ENCODE peak calls at places on chromosomes 2 and 18, in six cellular contexts. S is GM12864, T is PC-3, P is glutamatergic neuron, L is A549, A is HFFc6. O is an unnamed sample.

GRCh38 chr2:1402064-1402463 is 11.2 kb upstream of the TPO start:
- DNase-seq in S (no peak), T (no peak), P (no peak), L (no peak), A (no peak), O (no peak)

GRCh38 chr2:47811668-47812067 is 28.7 kb downstream of the MSH6 start:
- DNase-seq in S (no peak), T (no peak), P (no peak), L (no peak), A (no peak), O (no peak)

GRCh38 chr2:111121028-111121872 is 536 bp downstream of the BCL2L11 start:
- DNase-seq in S (no peak), T (peak), P (peak), L (peak), A (no peak), O (peak)

GRCh38 chr2:241922396-241922795 is 52.9 kb downstream of the RTP5 start:
- DNase-seq in S (no peak), T (no peak), P (no peak), L (no peak), A (no peak), O (no peak)

GRCh38 chr2:85132392-85132791 is 800 bp upstream of the TCF7L1 start:
- DNase-seq in S (no peak), T (peak), P (no peak), L (peak), A (no peak), O (no peak)

GRCh38 chr2:1601471-1602358 is 142.6 kb downstream of the PXDN start:
- DNase-seq in S (no peak), T (no peak), P (no peak), L (no peak), A (no peak), O (no peak)

GRCh38 chr18:62751341-62751821 is 36.0 kb downstream of the PHLPP1 start:
- DNase-seq in S (no peak), T (no peak), P (no peak), L (no peak), A (no peak), O (no peak)

GRCh38 chr18:73947180-73947989 is 200.2 kb downstream of the FBXO15 start:
- DNase-seq in S (no peak), T (no peak), P (no peak), L (no peak), A (no peak), O (no peak)

GRCh38 chr2:240512109-240512485 is 45.7 kb downstream of the ANKMY1 start:
- DNase-seq in S (no peak), T (no peak), P (no peak), L (no peak), A (no peak), O (no peak)

GRCh38 chr2:205361272-205361671 is 321.0 kb upstream of the NRP2 start:
- DNase-seq in S (no peak), T (peak), P (no peak), L (peak), A (no peak), O (no peak)

GRCh38 chr2:143553261-143553660 is 424.0 kb downstream of the ARHGAP15 start:
- DNase-seq in S (no peak), T (no peak), P (no peak), L (no peak), A (no peak), O (no peak)

GRCh38 chr2:162092008-162092390 is 18.0 kb upstream of the DPP4 start:
- DNase-seq in S (no peak), T (peak), P (no peak), L (no peak), A (no peak), O (no peak)

DNA sequence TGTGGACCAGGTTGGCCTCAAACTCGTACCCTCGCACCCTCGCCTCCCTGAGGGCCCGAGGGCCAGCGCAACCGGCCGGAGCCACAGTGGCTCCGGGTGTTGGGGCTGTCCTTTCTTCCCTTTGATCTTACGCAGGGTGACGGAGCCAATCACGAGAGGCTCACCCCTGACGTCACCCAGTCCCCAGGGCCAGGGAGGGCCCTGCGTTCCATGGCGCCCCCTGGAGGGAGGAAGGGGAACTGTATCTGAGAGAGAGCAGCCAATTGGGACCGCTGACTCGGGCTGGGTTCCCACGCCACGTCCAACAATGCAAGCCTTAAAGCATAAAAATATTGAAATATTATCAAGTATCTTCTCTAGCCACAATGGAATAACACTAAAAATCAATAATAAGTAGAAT is 432.8 kb upstream of the LRRTM4 start:
- DNase-seq in S (no peak), T (no peak), P (no peak), L (no peak), A (no peak), O (no peak)
- TF ChIP-seq CTCF in S (peak), T (peak), P (peak), L (no peak), A (peak), O (no peak)

GRCh38 chr2:60883896-60884295 is 2.5 kb downstream of the REL start:
- DNase-seq in S (no peak), T (no peak), P (no peak), L (no peak), A (no peak), O (no peak)

GRCh38 chr2:60880633-60880987 is 764 bp upstream of the REL start:
- DNase-seq in S (no peak), T (peak), P (no peak), L (no peak), A (no peak), O (no peak)

GRCh38 chr2:60884795-60885194 is 3.4 kb downstream of the REL start:
- DNase-seq in S (no peak), T (no peak), P (no peak), L (no peak), A (no peak), O (no peak)

GRCh38 chr2:60882971-60883753 is 1.8 kb downstream of the REL start:
- DNase-seq in S (peak), T (peak), P (no peak), L (peak), A (no peak), O (peak)

GRCh38 chr2:60880988-60881932 is at the start of gene REL:
- DNase-seq in S (peak), T (peak), P (peak), L (peak), A (peak), O (peak)
- TF ChIP-seq CTCF in S (peak), T (peak), P (no peak), L (no peak), A (peak), O (no peak)

DNA sequence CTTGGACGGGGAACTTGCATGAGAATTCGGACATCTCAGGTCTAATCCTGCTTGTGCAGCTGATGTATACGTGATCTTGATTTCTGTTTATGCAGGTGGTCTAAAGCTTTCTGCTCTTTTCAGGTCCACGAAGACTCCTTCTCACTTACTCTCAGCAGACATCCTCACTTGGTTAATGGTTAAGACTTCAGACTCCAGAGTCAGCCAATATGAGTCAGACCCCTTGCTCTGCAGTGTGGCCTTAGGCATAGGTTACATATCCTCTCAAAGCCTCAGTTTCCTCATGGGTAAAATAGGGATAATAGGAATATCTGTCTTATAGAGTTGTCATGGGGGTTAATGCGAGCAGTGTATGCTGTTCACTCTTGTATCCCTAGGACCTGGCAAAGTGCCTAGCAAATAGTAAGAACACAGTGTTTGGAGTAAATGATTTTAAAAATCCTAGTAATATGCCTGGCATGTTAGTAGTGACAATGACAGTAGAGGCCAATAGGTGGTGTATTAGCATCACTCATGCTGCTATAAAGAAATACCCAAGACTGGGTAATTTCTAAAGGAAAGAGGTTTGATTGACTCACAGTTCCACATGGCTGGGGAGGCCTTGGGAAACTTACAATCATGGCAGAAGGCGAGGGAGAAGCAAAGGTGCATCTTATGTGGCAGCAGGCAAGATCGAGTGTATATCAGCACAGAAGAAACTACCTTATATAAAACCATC is 42.3 kb downstream of the XRCC5 start:
- DNase-seq in S (no peak), T (no peak), P (no peak), L (no peak), A (peak), O (no peak)
- TF ChIP-seq CTCF in S (no peak), T (peak), P (peak), L (peak), A (peak), O (no peak)

GRCh38 chr2:55511508-55512124 is 7.9 kb upstream of the CFAP36 start:
- DNase-seq in S (no peak), T (peak), P (no peak), L (peak), A (peak), O (no peak)
- TF ChIP-seq CTCF in S (peak), T (peak), P (peak), L (peak), A (peak), O (no peak)

DNA sequence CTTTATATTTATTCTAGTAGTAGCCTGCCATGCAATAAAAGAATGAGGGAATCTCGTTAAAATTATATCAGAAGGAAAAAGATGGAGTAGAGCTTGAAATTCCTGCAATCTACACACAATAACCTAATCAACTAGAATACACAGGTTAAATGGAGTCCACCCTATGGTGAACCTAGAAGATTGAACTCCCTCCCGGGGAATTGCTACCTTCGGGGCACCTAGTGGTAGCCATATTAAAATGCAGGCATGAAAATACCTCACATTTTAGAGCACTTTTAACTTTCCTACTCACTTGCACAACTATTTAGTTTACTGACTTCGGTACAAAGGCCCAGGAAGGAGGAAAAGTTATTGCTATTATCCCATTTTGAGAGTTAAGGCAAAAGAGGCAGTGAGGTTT is 174.5 kb downstream of the SS18 start:
- DNase-seq in S (no peak), T (peak), P (no peak), L (no peak), A (no peak), O (no peak)
- TF ChIP-seq CTCF in S (peak), T (peak), P (no peak), L (no peak), A (peak), O (no peak)

GRCh38 chr2:197057946-197058345 is 131.4 kb upstream of the PGAP1 start:
- DNase-seq in S (no peak), T (peak), P (no peak), L (no peak), A (no peak), O (no peak)
- TF ChIP-seq CTCF in S (no peak), T (no peak), P (no peak), L (no peak), A (peak), O (no peak)

DNA sequence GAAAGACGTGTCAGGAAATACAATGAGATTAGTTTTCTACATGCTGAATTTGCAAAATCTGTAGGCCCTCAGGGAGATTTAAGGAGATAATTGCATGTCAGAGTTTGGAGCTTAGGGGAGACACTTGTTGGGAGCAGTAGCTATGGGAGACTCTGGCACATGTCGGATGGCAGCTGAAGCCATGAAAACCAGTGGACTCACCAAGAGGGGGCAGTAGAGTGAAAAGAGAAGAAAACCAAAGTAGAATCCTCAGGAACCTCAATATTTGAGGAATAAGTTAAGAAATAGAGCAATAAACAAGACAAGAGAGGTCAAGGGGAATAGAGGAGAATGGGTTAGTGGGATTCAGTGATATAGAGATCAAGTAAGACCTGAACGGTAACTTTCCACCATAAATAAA is 24.8 kb downstream of the RUFY4 start:
- DNase-seq in S (no peak), T (no peak), P (no peak), L (no peak), A (no peak), O (no peak)
- TF ChIP-seq CTCF in S (no peak), T (no peak), P (no peak), L (no peak), A (peak), O (no peak)

DNA sequence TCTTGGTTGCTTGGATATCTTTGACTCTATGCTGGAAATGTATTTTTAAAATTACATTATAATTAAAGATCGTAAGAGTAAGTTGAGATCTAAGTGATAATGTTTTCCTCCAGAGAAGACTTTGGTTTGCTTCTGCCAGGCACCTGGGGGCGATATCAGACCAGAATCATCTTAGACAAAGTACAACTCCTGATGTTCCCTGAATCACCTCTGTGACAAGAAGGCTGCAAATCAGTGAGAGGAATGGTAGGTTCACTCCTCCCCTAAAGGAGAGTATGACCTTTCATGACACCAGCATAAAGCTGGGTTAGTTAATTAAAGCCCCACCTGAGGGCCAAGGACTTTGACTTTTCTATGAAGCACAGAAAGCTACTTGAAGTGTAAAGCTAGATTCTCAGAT is 114.4 kb upstream of the DTNA start:
- DNase-seq in S (no peak), T (peak), P (no peak), L (peak), A (peak), O (no peak)
- TF ChIP-seq CTCF in S (no peak), T (peak), P (no peak), L (peak), A (no peak), O (no peak)

DNA sequence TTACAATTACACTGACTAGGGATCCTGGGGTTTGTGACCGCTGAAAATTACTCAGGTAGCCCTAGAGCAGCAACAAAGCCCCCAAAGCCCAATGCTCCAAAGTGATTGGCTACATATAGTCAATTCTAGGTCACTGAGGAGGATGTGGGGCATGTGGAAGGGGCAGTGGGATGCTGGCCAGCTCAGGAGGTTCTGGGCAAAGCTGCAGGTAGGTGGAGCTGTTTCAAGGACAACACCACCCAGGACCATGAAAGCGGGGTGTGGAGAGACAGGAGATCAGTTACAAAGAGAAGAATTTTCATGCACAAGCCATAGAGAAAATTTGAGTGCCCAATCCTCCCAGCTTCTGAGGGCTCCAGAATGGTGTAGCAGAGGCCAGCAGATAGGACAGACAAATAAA is 75.0 kb upstream of the CCDC85A start:
- DNase-seq in S (no peak), T (no peak), P (no peak), L (no peak), A (no peak), O (no peak)
- TF ChIP-seq CTCF in S (no peak), T (peak), P (no peak), L (no peak), A (peak), O (no peak)

O was measured in GM20000.